ENCODE peak calls at places on chromosomes 12 and 14, in nine cellular contexts. V is stimulated activated naive CD8-positive, alpha-beta T cell treated with anti-CD3 and anti-CD28 coated beads, Interleukin-15, amount 100 ng/mL, for 72 hours; O is kidney tubule cell; J is NCI-H1092; F is hypothalamus; R is SW 1271; H is NCI-H2107; T is activated CD4-positive, alpha-beta T cell treated with anti-CD3 and anti-CD28 coated beads, Interleukin-2, amount 50 U/mL, for 24 hours; D is K562. B is an unnamed sample.

GRCh38 chr12:92539966-92540791 is 162.6 kb upstream of the PLEKHG7 start:
- DNase-seq in R (no peak), O (peak; percentile 57), J (peak; percentile 21), H (peak; percentile 28), F (no peak), V (no peak), T (no peak), D (no peak), B (no peak)

GRCh38 chr14:67515386-67516079 is 17.6 kb upstream of the PLEKHH1 start:
- DNase-seq in D (no peak), J (no peak), F (no peak), H (no peak), T (peak; percentile 13), R (peak; percentile 17), O (peak; percentile 23), V (peak; percentile 52), B (no peak)

GRCh38 chr12:11719678-11720099 is 70.2 kb downstream of the ETV6 start:
- DNase-seq in T (no peak), F (no peak), R (peak; percentile 78), V (no peak), H (no peak), J (no peak), D (no peak), O (peak; percentile 92), B (no peak)

GRCh38 chr12:104291867-104292524 is 11.5 kb upstream of the EID3 start:
- DNase-seq in V (no peak), O (no peak), D (no peak), J (no peak), F (no peak), T (no peak), H (no peak), R (no peak), B (no peak)

GRCh38 chr14:99706121-99706900 is 22.2 kb downstream of the CYP46A1 start:
- DNase-seq in F (no peak), O (no peak), V (no peak), J (no peak), R (no peak), T (no peak), D (no peak), H (no peak), B (no peak)

GRCh38 chr12:87922721-87923120 is 106.5 kb downstream of the C12orf50 start:
- DNase-seq in F (no peak), V (no peak), D (no peak), R (no peak), J (no peak), H (no peak), O (no peak), T (no peak), B (no peak)

GRCh38 chr14:75523771-75524171 is 1.5 kb downstream of the BATF start:
- DNase-seq in T (no peak), H (no peak), V (no peak), F (no peak), J (no peak), R (no peak), O (peak; percentile 67), D (no peak), B (no peak)

GRCh38 chr12:69639400-69640016 is 28.8 kb upstream of the LRRC10 start:
- DNase-seq in H (peak; percentile 53), O (peak; percentile 67), T (peak; percentile 30), D (peak; percentile 80), F (peak; percentile 18), J (peak; percentile 29), V (peak; percentile 52), R (peak; percentile 51), B (peak; percentile 75)

GRCh38 chr14:27184371-27184901 is 586.6 kb upstream of the NOVA1 start:
- DNase-seq in O (peak; percentile 36), T (no peak), V (no peak), R (no peak), J (no peak), H (no peak), F (no peak), D (no peak), B (no peak)

GRCh38 chr14:99554757-99555531 is 49.1 kb downstream of the CCDC85C start:
- DNase-seq in D (no peak), T (no peak), H (no peak), J (no peak), V (no peak), O (peak; percentile 35), F (no peak), R (no peak), B (peak; percentile 66)

GRCh38 chr14:64801800-64802199 is 77.9 kb downstream of the SPTB start:
- DNase-seq in T (no peak), R (peak; percentile 12), O (peak; percentile 22), H (no peak), D (peak; percentile 40), J (no peak), F (no peak), V (no peak), B (no peak)

GRCh38 chr12:117162167-117162539 is 28.1 kb downstream of the FBXO21 start:
- DNase-seq in T (no peak), J (no peak), R (no peak), O (no peak), V (no peak), F (no peak), D (no peak), H (no peak), B (no peak)

GRCh38 chr14:103023881-103024473 is 33.4 kb downstream of the CDC42BPB start:
- DNase-seq in D (no peak), H (no peak), R (peak; percentile 72), T (no peak), J (no peak), F (no peak), O (no peak), V (no peak), B (no peak)

GRCh38 chr12:66683822-66684221 is 4.9 kb upstream of the GRIP1 start:
- DNase-seq in F (no peak), J (no peak), H (no peak), T (no peak), D (no peak), V (no peak), R (no peak), O (no peak), B (no peak)

GRCh38 chr14:76768201-76768656 is 7.0 kb downstream of the VASH1 start:
- DNase-seq in V (peak; percentile 44), O (peak; percentile 25), R (no peak), J (no peak), H (no peak), F (no peak), T (no peak), D (peak; percentile 75), B (no peak)

GRCh38 chr14:76930549-76930948 is 98.0 kb downstream of the IRF2BPL start:
- DNase-seq in F (no peak), D (no peak), R (no peak), J (no peak), H (no peak), O (no peak), T (no peak), V (no peak), B (no peak)

B was measured in HuH-7.5.